ENCODE peak calls at places on chromosomes 3 and 15, in five cellular contexts. F is B cell; Z is activated CD4-positive, alpha-beta T cell treated with anti-CD3 and anti-CD28 coated beads, Interleukin-2, amount 10 ng/mL, durations not matched to agents 7 days and 5 days; N is foreskin fibroblast; I is NAMALWA. T is an unnamed sample.

GRCh38 chr3:174440741-174441587 is 418.2 kb upstream of the NAALADL2 start:
- DNase-seq in I (peak; percentile 59), N (peak; percentile 92), Z (peak; percentile 56), F (peak; percentile 11), T (peak; percentile 93)

GRCh38 chr3:160376681-160377080 is 22.3 kb downstream of the IFT80 start:
- DNase-seq in I (no peak), Z (no peak), N (peak; percentile 62), F (no peak), T (no peak)

GRCh38 chr3:151146731-151147091 is 56.3 kb downstream of the GPR171 start:
- DNase-seq in Z (no peak), F (no peak), I (no peak), N (no peak), T (no peak)

GRCh38 chr3:170585008-170585936 is 603 bp downstream of the SLC7A14 start:
- DNase-seq in N (no peak), I (no peak), F (peak; percentile 22), Z (no peak), T (no peak)

GRCh38 chr15:81010086-81010485 is 9.4 kb downstream of the TLNRD1 start:
- DNase-seq in I (no peak), Z (no peak), N (no peak), F (no peak), T (no peak)

GRCh38 chr3:50605901-50606326 is 5.7 kb downstream of the CISH start:
- DNase-seq in F (no peak), I (no peak), N (no peak), Z (no peak), T (no peak)

GRCh38 chr3:46228259-46229222 is 13.7 kb upstream of the CCR3 start:
- DNase-seq in F (no peak), N (peak; percentile 73), I (no peak), Z (no peak), T (no peak)

GRCh38 chr3:101978348-101978747 is 129.0 kb downstream of the NFKBIZ start:
- DNase-seq in F (no peak), N (no peak), Z (no peak), I (no peak), T (no peak)

GRCh38 chr15:29139540-29140459 is 129.8 kb downstream of the NSMCE3 start:
- DNase-seq in Z (peak; percentile 49), F (peak; percentile 75), N (peak; percentile 32), I (peak; percentile 47), T (peak; percentile 72)

T was measured in sciatic nerve.